ENCODE peak calls at places on chromosomes 1 and 21, in five cellular contexts. A is upper lobe of left lung; Z is aorta; V is stimulated activated CD8-positive, alpha-beta memory T cell treated with anti-CD3 and anti-CD28 coated beads, Interleukin-2, amount 100 ng/mL, for 1 hour; F is GM12891. M is an unnamed sample.

GRCh38 chr1:94321662-94322061 is 84.3 kb upstream of the ARHGAP29 start:
- DNase-seq in A (no peak), V (no peak), F (no peak), Z (no peak), M (no peak)

GRCh38 chr21:26686278-26686677 is 113.2 kb upstream of the CYYR1 start:
- DNase-seq in Z (no peak), F (no peak), V (no peak), A (no peak), M (no peak)

GRCh38 chr1:91830242-91831131 is 55.5 kb downstream of the TGFBR3 start:
- DNase-seq in A (no peak), V (no peak), F (no peak), Z (peak), M (no peak)

GRCh38 chr1:35290452-35290851 is 21.9 kb downstream of the ZMYM4 start:
- DNase-seq in F (no peak), Z (no peak), V (no peak), A (no peak), M (no peak)

GRCh38 chr1:15215116-15215515 is 31.9 kb upstream of the FHAD1 start:
- DNase-seq in V (no peak), A (peak), Z (peak), F (no peak), M (no peak)

GRCh38 chr1:246691622-246692495 is 32.4 kb upstream of the SCCPDH start:
- DNase-seq in V (no peak), Z (no peak), A (no peak), F (no peak), M (no peak)

GRCh38 chr1:7249516-7249915 is 464.3 kb downstream of the CAMTA1 start:
- DNase-seq in V (no peak), Z (no peak), F (no peak), A (no peak), M (no peak)

GRCh38 chr1:67574221-67574620 is 110.8 kb upstream of the GADD45A start:
- DNase-seq in A (no peak), F (no peak), V (no peak), Z (no peak), M (no peak)

GRCh38 chr1:226736001-226736907 is 2.8 kb downstream of the ITPKB start:
- DNase-seq in A (peak), F (no peak), Z (peak), V (no peak), M (no peak)

GRCh38 chr1:23198373-23198772 is 18.9 kb downstream of the HTR1D start:
- DNase-seq in A (no peak), Z (no peak), V (no peak), F (no peak), M (no peak)

GRCh38 chr1:209430821-209431259 is 152.7 kb upstream of the CAMK1G start:
- DNase-seq in V (no peak), A (no peak), F (no peak), Z (no peak), M (no peak)

GRCh38 chr21:18744840-18745239 is 341.3 kb upstream of the TMPRSS15 start:
- DNase-seq in F (no peak), V (no peak), Z (no peak), A (no peak), M (no peak)

GRCh38 chr1:159936284-159936904 is 9.0 kb downstream of the IGSF9 start:
- DNase-seq in A (peak), Z (peak), V (peak), F (peak), M (peak)

GRCh38 chr1:242530761-242531160 is 6.3 kb upstream of the PLD5 start:
- DNase-seq in F (no peak), A (no peak), V (no peak), Z (no peak), M (no peak)

GRCh38 chr1:78092686-78093085 is 46.9 kb downstream of the GIPC2 start:
- DNase-seq in F (no peak), A (no peak), V (no peak), Z (no peak), M (no peak)

GRCh38 chr21:32412998-32413504 is 545 bp downstream of the EVA1C start:
- DNase-seq in V (peak), Z (peak), F (no peak), A (peak), M (no peak)

GRCh38 chr1:109314805-109315204 is 8.0 kb upstream of the MYBPHL start:
- DNase-seq in F (no peak), Z (no peak), A (no peak), V (no peak), M (no peak)

GRCh38 chr1:31814041-31814511 is 1.7 kb downstream of the SPOCD1 start:
- DNase-seq in F (no peak), Z (no peak), V (no peak), A (peak), M (no peak)

GRCh38 chr1:150161747-150162581 is 12.2 kb downstream of the PLEKHO1 start:
- DNase-seq in V (no peak), F (no peak), A (no peak), Z (no peak), M (no peak)

GRCh38 chr1:59367269-59368006 is 70.5 kb downstream of the FGGY start:
- DNase-seq in F (no peak), V (no peak), A (no peak), Z (peak), M (no peak)

GRCh38 chr1:156347337-156347736 is 9.0 kb downstream of the TSACC start:
- DNase-seq in Z (no peak), F (no peak), V (no peak), A (no peak), M (no peak)

GRCh38 chr21:45992311-45993209 is 11.0 kb downstream of the COL6A1 start:
- DNase-seq in V (no peak), F (no peak), A (peak), Z (peak), M (no peak)

GRCh38 chr1:80779278-80779677 is 1021.5 kb upstream of the ADGRL2 start:
- DNase-seq in V (no peak), A (no peak), Z (no peak), F (no peak), M (no peak)

GRCh38 chr21:43938751-43939442 is 73.2 kb upstream of the TRAPPC10 start:
- DNase-seq in F (peak), V (peak), Z (peak), A (peak), M (peak)

GRCh38 chr1:16042096-16042495 is 1.5 kb upstream of the CLCNKB start:
- DNase-seq in V (no peak), Z (no peak), A (no peak), F (no peak), M (no peak)

GRCh38 chr1:150799104-150799503 is 9.0 kb downstream of the CTSK start:
- DNase-seq in A (no peak), F (no peak), V (no peak), Z (no peak), M (no peak)

GRCh38 chr1:40622936-40623629 is 42.4 kb downstream of the RIMS3 start:
- DNase-seq in V (no peak), A (no peak), Z (no peak), F (no peak), M (no peak)

GRCh38 chr1:93395195-93395594 is 49.5 kb downstream of the DR1 start:
- DNase-seq in V (no peak), F (no peak), Z (no peak), A (no peak), M (no peak)

GRCh38 chr1:226666164-226666506 is 72.9 kb downstream of the ITPKB start:
- DNase-seq in F (no peak), Z (peak), A (no peak), V (no peak), M (no peak)

GRCh38 chr1:15803380-15803779 is 4.1 kb downstream of the UQCRHL start:
- DNase-seq in F (no peak), Z (peak), V (no peak), A (no peak), M (no peak)